ENCODE peak calls at places on chromosomes 4 and X, in ten cellular contexts. One of them, this sample, is unnamed.

GRCh38 chr4:2934077-2934812 is 29.0 kb downstream of the NOP14 start:
- DNase-seq in hepatic stellate cell: peak
- DNase-seq in BJ: no peak
- DNase-seq in NCI-H187 treated with DMSO at 0.1 percent for 48 hours: no peak
- DNase-seq in kidney tubule cell: peak
- DNase-seq in LoVo: peak
- DNase-seq in progenitor cell of endocrine pancreas: no peak
- DNase-seq in H54: peak
- DNase-seq in mammary epithelial cell: peak
- DNase-seq in stimulated activated CD4-positive, alpha-beta T cell treated with anti-CD3 and anti-CD28 coated beads, TNF-alpha, amount 100 ng/mL, for 4 hours: peak
- DNase-seq in this sample: peak

GRCh38 chr4:55397024-55397520 is 1.3 kb downstream of the TMEM165 start:
- DNase-seq in hepatic stellate cell: no peak
- DNase-seq in BJ: no peak
- DNase-seq in NCI-H187 treated with DMSO at 0.1 percent for 48 hours: no peak
- DNase-seq in kidney tubule cell: no peak
- DNase-seq in LoVo: no peak
- DNase-seq in progenitor cell of endocrine pancreas: no peak
- DNase-seq in H54: no peak
- DNase-seq in mammary epithelial cell: peak
- DNase-seq in stimulated activated CD4-positive, alpha-beta T cell treated with anti-CD3 and anti-CD28 coated beads, TNF-alpha, amount 100 ng/mL, for 4 hours: no peak
- DNase-seq in this sample: no peak

GRCh38 chrX:75061701-75062100 is 94.4 kb downstream of the ABCB7 start:
- DNase-seq in hepatic stellate cell: no peak
- DNase-seq in BJ: no peak
- DNase-seq in NCI-H187 treated with DMSO at 0.1 percent for 48 hours: no peak
- DNase-seq in kidney tubule cell: no peak
- DNase-seq in LoVo: no peak
- DNase-seq in progenitor cell of endocrine pancreas: no peak
- DNase-seq in H54: no peak
- DNase-seq in mammary epithelial cell: peak
- DNase-seq in stimulated activated CD4-positive, alpha-beta T cell treated with anti-CD3 and anti-CD28 coated beads, TNF-alpha, amount 100 ng/mL, for 4 hours: no peak
- DNase-seq in this sample: no peak

GRCh38 chrX:123157586-123157985 is 26.5 kb upstream of the GRIA3 start:
- DNase-seq in hepatic stellate cell: no peak
- DNase-seq in BJ: no peak
- DNase-seq in NCI-H187 treated with DMSO at 0.1 percent for 48 hours: no peak
- DNase-seq in kidney tubule cell: no peak
- DNase-seq in LoVo: no peak
- DNase-seq in progenitor cell of endocrine pancreas: no peak
- DNase-seq in H54: no peak
- DNase-seq in mammary epithelial cell: peak
- DNase-seq in stimulated activated CD4-positive, alpha-beta T cell treated with anti-CD3 and anti-CD28 coated beads, TNF-alpha, amount 100 ng/mL, for 4 hours: no peak
- DNase-seq in this sample: no peak

GRCh38 chrX:153727108-153727931 is 2.7 kb downstream of the ABCD1 start:
- DNase-seq in hepatic stellate cell: no peak
- DNase-seq in BJ: no peak
- DNase-seq in NCI-H187 treated with DMSO at 0.1 percent for 48 hours: no peak
- DNase-seq in kidney tubule cell: peak
- DNase-seq in LoVo: no peak
- DNase-seq in progenitor cell of endocrine pancreas: no peak
- DNase-seq in H54: peak
- DNase-seq in mammary epithelial cell: no peak
- DNase-seq in stimulated activated CD4-positive, alpha-beta T cell treated with anti-CD3 and anti-CD28 coated beads, TNF-alpha, amount 100 ng/mL, for 4 hours: no peak
- DNase-seq in this sample: no peak

GRCh38 chr4:38157592-38157991 is 197.4 kb downstream of the PTTG2 start:
- DNase-seq in hepatic stellate cell: no peak
- DNase-seq in BJ: no peak
- DNase-seq in NCI-H187 treated with DMSO at 0.1 percent for 48 hours: no peak
- DNase-seq in kidney tubule cell: peak
- DNase-seq in LoVo: peak
- DNase-seq in progenitor cell of endocrine pancreas: no peak
- DNase-seq in H54: no peak
- DNase-seq in mammary epithelial cell: peak
- DNase-seq in stimulated activated CD4-positive, alpha-beta T cell treated with anti-CD3 and anti-CD28 coated beads, TNF-alpha, amount 100 ng/mL, for 4 hours: no peak
- DNase-seq in this sample: no peak

GRCh38 chr4:42329421-42329820 is 67.9 kb upstream of the SHISA3 start:
- DNase-seq in hepatic stellate cell: no peak
- DNase-seq in BJ: no peak
- DNase-seq in NCI-H187 treated with DMSO at 0.1 percent for 48 hours: no peak
- DNase-seq in kidney tubule cell: peak
- DNase-seq in LoVo: no peak
- DNase-seq in progenitor cell of endocrine pancreas: no peak
- DNase-seq in H54: no peak
- DNase-seq in mammary epithelial cell: no peak
- DNase-seq in stimulated activated CD4-positive, alpha-beta T cell treated with anti-CD3 and anti-CD28 coated beads, TNF-alpha, amount 100 ng/mL, for 4 hours: no peak
- DNase-seq in this sample: no peak

GRCh38 chr4:122633211-122633610 is 12.3 kb upstream of the IL21 start:
- DNase-seq in hepatic stellate cell: no peak
- DNase-seq in BJ: peak
- DNase-seq in NCI-H187 treated with DMSO at 0.1 percent for 48 hours: no peak
- DNase-seq in kidney tubule cell: no peak
- DNase-seq in LoVo: no peak
- DNase-seq in progenitor cell of endocrine pancreas: no peak
- DNase-seq in H54: no peak
- DNase-seq in mammary epithelial cell: no peak
- DNase-seq in stimulated activated CD4-positive, alpha-beta T cell treated with anti-CD3 and anti-CD28 coated beads, TNF-alpha, amount 100 ng/mL, for 4 hours: no peak
- DNase-seq in this sample: no peak

GRCh38 chr4:73897380-73898136 is 28.4 kb downstream of the CXCL1 start:
- DNase-seq in hepatic stellate cell: no peak
- DNase-seq in BJ: no peak
- DNase-seq in NCI-H187 treated with DMSO at 0.1 percent for 48 hours: no peak
- DNase-seq in kidney tubule cell: no peak
- DNase-seq in LoVo: no peak
- DNase-seq in progenitor cell of endocrine pancreas: no peak
- DNase-seq in H54: no peak
- DNase-seq in mammary epithelial cell: peak
- DNase-seq in stimulated activated CD4-positive, alpha-beta T cell treated with anti-CD3 and anti-CD28 coated beads, TNF-alpha, amount 100 ng/mL, for 4 hours: no peak
- DNase-seq in this sample: no peak

GRCh38 chrX:9842541-9842940 is 56.3 kb downstream of the SHROOM2 start:
- DNase-seq in hepatic stellate cell: no peak
- DNase-seq in BJ: no peak
- DNase-seq in NCI-H187 treated with DMSO at 0.1 percent for 48 hours: no peak
- DNase-seq in kidney tubule cell: peak
- DNase-seq in LoVo: peak
- DNase-seq in progenitor cell of endocrine pancreas: no peak
- DNase-seq in H54: no peak
- DNase-seq in mammary epithelial cell: no peak
- DNase-seq in stimulated activated CD4-positive, alpha-beta T cell treated with anti-CD3 and anti-CD28 coated beads, TNF-alpha, amount 100 ng/mL, for 4 hours: no peak
- DNase-seq in this sample: no peak

GRCh38 chrX:34404386-34405070 is 252.6 kb downstream of the TMEM47 start:
- DNase-seq in hepatic stellate cell: no peak
- DNase-seq in BJ: no peak
- DNase-seq in NCI-H187 treated with DMSO at 0.1 percent for 48 hours: no peak
- DNase-seq in kidney tubule cell: no peak
- DNase-seq in LoVo: peak
- DNase-seq in progenitor cell of endocrine pancreas: no peak
- DNase-seq in H54: no peak
- DNase-seq in mammary epithelial cell: no peak
- DNase-seq in stimulated activated CD4-positive, alpha-beta T cell treated with anti-CD3 and anti-CD28 coated beads, TNF-alpha, amount 100 ng/mL, for 4 hours: no peak
- DNase-seq in this sample: no peak

GRCh38 chr4:25446611-25447010 is 69.5 kb downstream of the ANAPC4 start:
- DNase-seq in hepatic stellate cell: no peak
- DNase-seq in BJ: no peak
- DNase-seq in NCI-H187 treated with DMSO at 0.1 percent for 48 hours: peak
- DNase-seq in kidney tubule cell: no peak
- DNase-seq in LoVo: no peak
- DNase-seq in progenitor cell of endocrine pancreas: no peak
- DNase-seq in H54: no peak
- DNase-seq in mammary epithelial cell: no peak
- DNase-seq in stimulated activated CD4-positive, alpha-beta T cell treated with anti-CD3 and anti-CD28 coated beads, TNF-alpha, amount 100 ng/mL, for 4 hours: no peak
- DNase-seq in this sample: no peak

GRCh38 chr4:184649971-184650855 is 675 bp downstream of the PRIMPOL start:
- DNase-seq in hepatic stellate cell: no peak
- DNase-seq in BJ: no peak
- DNase-seq in NCI-H187 treated with DMSO at 0.1 percent for 48 hours: no peak
- DNase-seq in kidney tubule cell: peak
- DNase-seq in LoVo: peak
- DNase-seq in progenitor cell of endocrine pancreas: no peak
- DNase-seq in H54: no peak
- DNase-seq in mammary epithelial cell: peak
- DNase-seq in stimulated activated CD4-positive, alpha-beta T cell treated with anti-CD3 and anti-CD28 coated beads, TNF-alpha, amount 100 ng/mL, for 4 hours: no peak
- DNase-seq in this sample: no peak

GRCh38 chr4:69092190-69092589 is 4.1 kb upstream of the UGT2B7 start:
- DNase-seq in hepatic stellate cell: peak
- DNase-seq in BJ: no peak
- DNase-seq in NCI-H187 treated with DMSO at 0.1 percent for 48 hours: no peak
- DNase-seq in kidney tubule cell: peak
- DNase-seq in LoVo: no peak
- DNase-seq in progenitor cell of endocrine pancreas: no peak
- DNase-seq in H54: peak
- DNase-seq in mammary epithelial cell: peak
- DNase-seq in stimulated activated CD4-positive, alpha-beta T cell treated with anti-CD3 and anti-CD28 coated beads, TNF-alpha, amount 100 ng/mL, for 4 hours: no peak
- DNase-seq in this sample: no peak

GRCh38 chrX:56764153-56764974 is 35.3 kb downstream of the NBDY start:
- DNase-seq in hepatic stellate cell: peak
- DNase-seq in BJ: no peak
- DNase-seq in NCI-H187 treated with DMSO at 0.1 percent for 48 hours: no peak
- DNase-seq in kidney tubule cell: peak
- DNase-seq in LoVo: peak
- DNase-seq in progenitor cell of endocrine pancreas: no peak
- DNase-seq in H54: peak
- DNase-seq in mammary epithelial cell: peak
- DNase-seq in stimulated activated CD4-positive, alpha-beta T cell treated with anti-CD3 and anti-CD28 coated beads, TNF-alpha, amount 100 ng/mL, for 4 hours: peak
- DNase-seq in this sample: peak

GRCh38 chr4:94741304-94741703 is 16.5 kb upstream of the BMPR1B start:
- DNase-seq in hepatic stellate cell: no peak
- DNase-seq in BJ: no peak
- DNase-seq in NCI-H187 treated with DMSO at 0.1 percent for 48 hours: no peak
- DNase-seq in kidney tubule cell: no peak
- DNase-seq in LoVo: no peak
- DNase-seq in progenitor cell of endocrine pancreas: no peak
- DNase-seq in H54: no peak
- DNase-seq in mammary epithelial cell: no peak
- DNase-seq in stimulated activated CD4-positive, alpha-beta T cell treated with anti-CD3 and anti-CD28 coated beads, TNF-alpha, amount 100 ng/mL, for 4 hours: no peak
- DNase-seq in this sample: no peak

GRCh38 chrX:45011131-45011530 is 138.1 kb downstream of the KDM6A start:
- DNase-seq in hepatic stellate cell: peak
- DNase-seq in BJ: peak
- DNase-seq in NCI-H187 treated with DMSO at 0.1 percent for 48 hours: no peak
- DNase-seq in kidney tubule cell: peak
- DNase-seq in LoVo: no peak
- DNase-seq in progenitor cell of endocrine pancreas: no peak
- DNase-seq in H54: peak
- DNase-seq in mammary epithelial cell: peak
- DNase-seq in stimulated activated CD4-positive, alpha-beta T cell treated with anti-CD3 and anti-CD28 coated beads, TNF-alpha, amount 100 ng/mL, for 4 hours: no peak
- DNase-seq in this sample: no peak

GRCh38 chr4:25051534-25051933 is 20.8 kb upstream of the LGI2 start:
- DNase-seq in hepatic stellate cell: no peak
- DNase-seq in BJ: no peak
- DNase-seq in NCI-H187 treated with DMSO at 0.1 percent for 48 hours: no peak
- DNase-seq in kidney tubule cell: no peak
- DNase-seq in LoVo: no peak
- DNase-seq in progenitor cell of endocrine pancreas: no peak
- DNase-seq in H54: no peak
- DNase-seq in mammary epithelial cell: no peak
- DNase-seq in stimulated activated CD4-positive, alpha-beta T cell treated with anti-CD3 and anti-CD28 coated beads, TNF-alpha, amount 100 ng/mL, for 4 hours: no peak
- DNase-seq in this sample: no peak

GRCh38 chr4:182449186-182449880 is 206.1 kb downstream of the TENM3 start:
- DNase-seq in hepatic stellate cell: peak
- DNase-seq in BJ: no peak
- DNase-seq in NCI-H187 treated with DMSO at 0.1 percent for 48 hours: no peak
- DNase-seq in kidney tubule cell: peak
- DNase-seq in LoVo: no peak
- DNase-seq in progenitor cell of endocrine pancreas: no peak
- DNase-seq in H54: peak
- DNase-seq in mammary epithelial cell: peak
- DNase-seq in stimulated activated CD4-positive, alpha-beta T cell treated with anti-CD3 and anti-CD28 coated beads, TNF-alpha, amount 100 ng/mL, for 4 hours: no peak
- DNase-seq in this sample: no peak

GRCh38 chrX:20412871-20413486 is 146.3 kb upstream of the RPS6KA3 start:
- DNase-seq in hepatic stellate cell: no peak
- DNase-seq in BJ: no peak
- DNase-seq in NCI-H187 treated with DMSO at 0.1 percent for 48 hours: no peak
- DNase-seq in kidney tubule cell: no peak
- DNase-seq in LoVo: no peak
- DNase-seq in progenitor cell of endocrine pancreas: no peak
- DNase-seq in H54: no peak
- DNase-seq in mammary epithelial cell: no peak
- DNase-seq in stimulated activated CD4-positive, alpha-beta T cell treated with anti-CD3 and anti-CD28 coated beads, TNF-alpha, amount 100 ng/mL, for 4 hours: no peak
- DNase-seq in this sample: peak

This sample was measured in T-helper 2 cell.